ENCODE peak calls at places on chromosomes 11 and 22, in five cellular contexts. K is WTC11, U is H1, F is K562, A is GM12878. W is an unnamed sample.

GRCh38 chr11:95327273-95327948 is 96.4 kb upstream of the SESN3 start:
- DNase-seq in K (no peak), U (no peak), F (no peak), A (no peak), W (no peak)

GRCh38 chr11:128135451-128135850 is 451.9 kb downstream of the ETS1 start:
- DNase-seq in F (no peak), A (no peak), K (no peak), U (no peak), W (no peak)

GRCh38 chr22:38097557-38098409 is 12.7 kb downstream of the BAIAP2L2 start:
- DNase-seq in K (peak; percentile 83), U (peak; percentile 91), F (peak; percentile 72), A (no peak), W (no peak)

GRCh38 chr11:19455731-19456130 is 215.0 kb upstream of the E2F8 start:
- DNase-seq in A (no peak), K (peak; percentile 23), U (no peak), F (no peak), W (no peak)

GRCh38 chr11:75597636-75598035 is 35.6 kb downstream of the SERPINH1 start:
- DNase-seq in F (peak; percentile 38), A (no peak), U (no peak), K (peak; percentile 61), W (peak; percentile 36)

GRCh38 chr11:9493492-9493891 is 32.7 kb downstream of the ZNF143 start:
- DNase-seq in A (no peak), U (no peak), K (no peak), F (no peak), W (no peak)

GRCh38 chr22:45547016-45547345 is 44.3 kb downstream of the FBLN1 start:
- DNase-seq in F (no peak), K (no peak), A (no peak), U (no peak), W (no peak)

GRCh38 chr11:72935705-72936104 is 121.5 kb downstream of the ATG16L2 start:
- DNase-seq in U (no peak), A (no peak), K (no peak), F (no peak), W (no peak)

GRCh38 chr22:36243996-36244395 is 4.7 kb upstream of the APOL2 start:
- DNase-seq in U (no peak), F (no peak), A (no peak), K (no peak), W (no peak)

GRCh38 chr11:68912254-68912653 is 8.6 kb downstream of the IGHMBP2 start:
- DNase-seq in K (no peak), U (no peak), A (no peak), F (no peak), W (no peak)

GRCh38 chr11:43823316-43823715 is 57.3 kb upstream of the ALKBH3 start:
- DNase-seq in A (no peak), U (no peak), F (no peak), K (no peak), W (no peak)

GRCh38 chr22:46560696-46561295 is 23.4 kb upstream of the CELSR1 start:
- DNase-seq in A (no peak), K (no peak), U (no peak), F (no peak), W (no peak)

GRCh38 chr11:124896821-124897391 is 759 bp downstream of the ROBO4 start:
- DNase-seq in K (no peak), F (no peak), A (no peak), U (peak; percentile 29), W (no peak)

GRCh38 chr11:61170566-61170965 is 9.3 kb upstream of the VPS37C start:
- DNase-seq in A (no peak), U (no peak), F (no peak), K (no peak), W (no peak)

GRCh38 chr11:74749127-74749964 is 697 bp downstream of the RNF169 start:
- DNase-seq in U (peak; percentile 73), A (no peak), F (peak; percentile 82), K (peak; percentile 62), W (peak; percentile 73)

GRCh38 chr11:57641011-57641410 is 8.7 kb downstream of the YPEL4 start:
- DNase-seq in U (no peak), K (peak; percentile 39), A (no peak), F (no peak), W (no peak)

GRCh38 chr11:17531818-17532131 is 12.4 kb downstream of the USH1C start:
- DNase-seq in U (no peak), F (no peak), A (no peak), K (no peak), W (peak; percentile 33)

GRCh38 chr22:23542933-23543332 is 37.2 kb downstream of the IGLL1 start:
- DNase-seq in F (no peak), A (no peak), U (no peak), K (no peak), W (no peak)

GRCh38 chr11:61645179-61645868 is 34.9 kb upstream of the DAGLA start:
- DNase-seq in U (no peak), F (no peak), K (no peak), A (no peak), W (no peak)

GRCh38 chr11:34790620-34791019 is 125.6 kb downstream of the APIP start:
- DNase-seq in K (no peak), A (no peak), U (no peak), F (no peak), W (no peak)

GRCh38 chr11:134049303-134049702 is 19.6 kb upstream of the JAM3 start:
- DNase-seq in K (no peak), F (no peak), A (no peak), U (no peak), W (no peak)

GRCh38 chr11:85749287-85749834 is 61.6 kb downstream of the SYTL2 start:
- DNase-seq in U (no peak), K (no peak), F (no peak), A (no peak), W (no peak)

GRCh38 chr11:120432056-120433018 is 79.2 kb upstream of the GRIK4 start:
- DNase-seq in U (no peak), F (peak; percentile 18), K (no peak), A (peak; percentile 33), W (peak; percentile 51)

GRCh38 chr11:1134848-1135445 is 22.8 kb upstream of the MUC5AC start:
- DNase-seq in K (no peak), F (no peak), A (no peak), U (no peak), W (no peak)

GRCh38 chr11:1138053-1138452 is 19.7 kb upstream of the MUC5AC start:
- DNase-seq in U (no peak), A (no peak), K (no peak), F (no peak), W (no peak)

GRCh38 chr11:1140642-1141490 is 16.9 kb upstream of the MUC5AC start:
- DNase-seq in F (no peak), K (no peak), A (no peak), U (no peak), W (no peak)

GRCh38 chr11:1139441-1140066 is 18.2 kb upstream of the MUC5AC start:
- DNase-seq in A (no peak), U (no peak), K (no peak), F (no peak), W (no peak)
- TF ChIP-seq ATF2 in A (no peak), U (no peak), K (no peak), F (no peak), W (no peak)

GRCh38 chr22:49733631-49734030 is 94.0 kb downstream of the BRD1 start:
- DNase-seq in F (no peak), K (no peak), U (no peak), A (no peak), W (no peak)

GRCh38 chr22:49734882-49735281 is 92.8 kb downstream of the BRD1 start:
- DNase-seq in K (no peak), F (no peak), A (no peak), U (no peak), W (no peak)

GRCh38 chr22:49736538-49736937 is 91.1 kb downstream of the BRD1 start:
- DNase-seq in U (no peak), K (no peak), F (no peak), A (no peak), W (no peak)

GRCh38 chr22:49735411-49736311 is 92.0 kb downstream of the BRD1 start:
- DNase-seq in A (no peak), F (peak; percentile 69), U (peak; percentile 86), K (peak; percentile 81), W (no peak)

GRCh38 chr22:49734390-49734789 is 93.3 kb downstream of the BRD1 start:
- DNase-seq in K (no peak), F (no peak), A (no peak), U (no peak), W (no peak)
- TF ChIP-seq ATF2 in K (no peak), F (no peak), A (no peak), U (no peak), W (no peak)

GRCh38 chr11:10592331-10592730 is 23.9 kb upstream of the LYVE1 start:
- DNase-seq in A (no peak), K (no peak), U (no peak), F (no peak), W (no peak)
- TF ChIP-seq ATF2 in A (no peak), K (no peak), U (no peak), F (no peak), W (no peak)

DNA sequence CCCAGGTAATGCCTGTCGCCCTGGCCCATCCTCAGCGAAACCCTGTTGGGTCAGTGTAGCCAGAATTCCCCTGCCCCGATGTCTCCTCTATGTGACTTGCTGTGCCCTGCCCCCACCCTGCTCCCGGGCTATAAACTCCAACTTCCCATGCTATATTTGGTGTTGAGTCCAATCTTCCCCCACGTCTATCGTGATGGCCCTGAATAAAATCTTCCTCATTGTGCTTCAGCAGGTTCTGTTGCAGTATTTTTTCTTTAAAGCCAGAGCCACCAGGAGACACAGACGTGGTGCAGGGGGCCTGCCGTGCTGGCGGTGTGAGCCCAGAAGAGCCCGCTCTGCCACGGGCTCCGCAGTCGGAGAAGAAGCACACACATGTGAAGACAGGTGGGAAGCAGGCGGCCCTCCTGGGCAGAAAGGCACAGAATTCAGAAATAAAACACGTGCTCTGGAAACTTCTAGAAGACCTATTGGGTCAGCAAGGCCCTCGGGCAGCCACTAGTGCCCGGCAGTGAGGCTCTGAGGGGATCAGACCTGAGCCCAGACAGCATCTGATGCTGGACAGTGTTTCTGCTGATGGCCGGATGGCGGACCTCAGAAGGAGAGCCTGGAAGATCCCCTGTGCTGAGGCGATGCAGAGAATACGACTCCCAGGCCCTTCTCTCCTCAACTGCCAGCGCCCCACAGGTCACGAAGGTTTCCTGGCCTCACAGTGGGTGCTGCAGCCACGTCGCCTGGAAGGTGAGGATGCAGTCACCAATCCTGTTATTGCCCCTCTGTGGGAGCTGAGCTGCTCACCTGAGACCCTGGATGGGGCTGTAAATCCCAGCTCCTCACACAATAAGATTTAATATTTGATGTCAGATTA is 501.9 kb downstream of the BRD1 start:
- DNase-seq in U (peak; percentile 33), A (no peak), K (no peak), F (no peak), W (no peak)
- TF ChIP-seq ATF2 in U (no peak), A (no peak), K (no peak), F (no peak), W (no peak)